ENCODE peak calls at places on chromosomes 2 and 18, in nine cellular contexts. Y, A, E, D, P, O, L, J and I are unnamed samples.
A peak's percentile ranks its signal among the peaks of the same experiment; 100 is the strongest.

GRCh38 chr2:58767833-58768726 is 527.0 kb upstream of the FANCL start:
- DNase-seq in Y (no peak), A (no peak), E (no peak), D (no peak), P (no peak), O (no peak), L (no peak), J (no peak), I (peak; percentile 75)

GRCh38 chr2:9307505-9307904 is 100.9 kb downstream of the ASAP2 start:
- DNase-seq in Y (no peak), A (no peak), E (no peak), D (no peak), P (peak; percentile 77), O (no peak), L (no peak), J (no peak), I (no peak)

GRCh38 chr2:38146302-38146916 is 70.5 kb upstream of the CYP1B1 start:
- DNase-seq in Y (peak; percentile 55), A (no peak), E (no peak), D (no peak), P (no peak), O (peak; percentile 37), L (peak; percentile 93), J (peak; percentile 75), I (no peak)

GRCh38 chr2:26184555-26185303 is 11.8 kb downstream of the GAREM2 start:
- DNase-seq in Y (peak; percentile 93), A (peak; percentile 84), E (peak; percentile 35), D (peak; percentile 30), P (peak; percentile 82), O (peak; percentile 15), L (peak; percentile 95), J (no peak), I (peak; percentile 92)

GRCh38 chr2:75800456-75800855 is 89.7 kb upstream of the GCFC2 start:
- DNase-seq in Y (no peak), A (no peak), E (no peak), D (no peak), P (peak; percentile 34), O (no peak), L (no peak), J (no peak), I (no peak)

GRCh38 chr2:168920504-168921157 is 19.5 kb downstream of the G6PC2 start:
- DNase-seq in Y (peak; percentile 58), A (peak; percentile 65), E (peak; percentile 25), D (peak; percentile 49), P (peak; percentile 53), O (peak; percentile 13), L (peak; percentile 57), J (peak; percentile 73), I (peak; percentile 47)

GRCh38 chr2:39666489-39667141 is 898 bp downstream of the TMEM178A start:
- DNase-seq in Y (no peak), A (peak; percentile 44), E (peak; percentile 62), D (no peak), P (no peak), O (no peak), L (peak; percentile 36), J (no peak), I (peak; percentile 31)

GRCh38 chr2:101704046-101704466 is 6.5 kb downstream of the MAP4K4 start:
- DNase-seq in Y (peak; percentile 20), A (no peak), E (no peak), D (peak; percentile 43), P (peak; percentile 11), O (no peak), L (peak; percentile 88), J (no peak), I (no peak)

GRCh38 chr18:13614701-13615288 is 111.6 kb downstream of the FAM210A start:
- DNase-seq in Y (no peak), A (no peak), E (no peak), D (peak; percentile 67), P (no peak), O (no peak), L (no peak), J (no peak), I (no peak)

GRCh38 chr2:96336873-96337272 is 1.3 kb downstream of the NCAPH start:
- DNase-seq in Y (no peak), A (no peak), E (no peak), D (peak; percentile 24), P (no peak), O (no peak), L (no peak), J (no peak), I (no peak)

GRCh38 chr2:190599546-190600220 is 49.2 kb upstream of the NAB1 start:
- DNase-seq in Y (no peak), A (no peak), E (no peak), D (no peak), P (no peak), O (no peak), L (no peak), J (no peak), I (no peak)

GRCh38 chr2:111208639-111209038 is 87.9 kb downstream of the BCL2L11 start:
- DNase-seq in Y (no peak), A (no peak), E (no peak), D (no peak), P (no peak), O (no peak), L (no peak), J (no peak), I (no peak)

GRCh38 chr2:187554704-187555082 is 458 bp upstream of the TFPI start:
- DNase-seq in Y (no peak), A (no peak), E (no peak), D (no peak), P (no peak), O (no peak), L (no peak), J (no peak), I (no peak)
- H3K4me3 ChIP-seq in Y (peak overlapping the region; percentile 47), A (no peak overlapping the region), E (no peak overlapping the region), D (no peak overlapping the region), P (no peak overlapping the region), O (peak overlapping the region; percentile 65), L (peak overlapping the region; percentile 83), J (peak overlapping the region; percentile 65), I (no peak overlapping the region)

DNA sequence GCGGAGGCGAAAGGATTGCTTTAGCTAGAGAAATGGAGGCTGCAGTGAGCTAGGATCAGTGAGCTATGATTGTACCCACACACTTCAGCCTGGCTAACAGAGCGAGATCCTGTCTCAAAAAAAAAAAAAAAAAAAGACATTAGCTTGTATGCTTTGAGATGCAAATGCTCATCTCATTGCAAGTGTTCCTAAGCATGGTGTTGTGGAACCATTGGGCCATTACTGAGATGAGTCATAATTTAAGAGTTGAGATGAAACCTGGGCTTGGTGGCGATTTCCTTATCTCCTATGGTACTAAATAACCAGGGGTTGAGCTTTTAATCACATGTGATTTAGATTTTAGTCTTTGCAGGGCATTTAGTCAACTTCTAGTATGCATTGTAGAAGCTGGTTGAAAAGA is 2.2 kb downstream of the PLEKHA3 start:
- DNase-seq in Y (peak; percentile 29), A (peak; percentile 8), E (no peak), D (peak; percentile 32), P (no peak), O (no peak), L (peak; percentile 11), J (no peak), I (no peak)
- H3K79me2 ChIP-seq in Y (peaks cover 70% of the 10 kb centered on the region), A (peaks cover 38% of the 10 kb centered on the region), E (peaks cover 78% of the 10 kb centered on the region), D (peaks cover 50% of the 10 kb centered on the region), P (peaks cover 55% of the 10 kb centered on the region), O (peaks cover 43% of the 10 kb centered on the region), L (peaks cover 77% of the 10 kb centered on the region), J (peaks cover 64% of the 10 kb centered on the region), I (peaks cover 48% of the 10 kb centered on the region)

GRCh38 chr18:78770149-78771139 is 209.2 kb upstream of the SALL3 start:
- DNase-seq in Y (no peak), A (peak; percentile 25), E (no peak), D (no peak), P (no peak), O (no peak), L (no peak), J (no peak), I (peak; percentile 66)
- TF ChIP-seq EZH2phosphoT487 in Y (no peak), A (no peak), E (no peak), D (no peak), P (no peak), O (no peak), L (no peak), J (no peak), I (no peak)

GRCh38 chr2:150491943-150492342 is 4.5 kb upstream of the RND3 start:
- DNase-seq in Y (no peak), A (no peak), E (no peak), D (no peak), P (no peak), O (no peak), L (peak; percentile 83), J (peak; percentile 83), I (no peak)

GRCh38 chr2:150490466-150490865 is 3.0 kb upstream of the RND3 start:
- DNase-seq in Y (no peak), A (no peak), E (no peak), D (no peak), P (no peak), O (no peak), L (no peak), J (no peak), I (no peak)

GRCh38 chr2:150491430-150491829 is 4.0 kb upstream of the RND3 start:
- DNase-seq in Y (no peak), A (no peak), E (no peak), D (no peak), P (no peak), O (no peak), L (peak; percentile 30), J (peak; percentile 46), I (no peak)

GRCh38 chr2:150494234-150494913 is 6.9 kb upstream of the RND3 start:
- DNase-seq in Y (no peak), A (no peak), E (no peak), D (no peak), P (no peak), O (no peak), L (no peak), J (no peak), I (no peak)

DNA sequence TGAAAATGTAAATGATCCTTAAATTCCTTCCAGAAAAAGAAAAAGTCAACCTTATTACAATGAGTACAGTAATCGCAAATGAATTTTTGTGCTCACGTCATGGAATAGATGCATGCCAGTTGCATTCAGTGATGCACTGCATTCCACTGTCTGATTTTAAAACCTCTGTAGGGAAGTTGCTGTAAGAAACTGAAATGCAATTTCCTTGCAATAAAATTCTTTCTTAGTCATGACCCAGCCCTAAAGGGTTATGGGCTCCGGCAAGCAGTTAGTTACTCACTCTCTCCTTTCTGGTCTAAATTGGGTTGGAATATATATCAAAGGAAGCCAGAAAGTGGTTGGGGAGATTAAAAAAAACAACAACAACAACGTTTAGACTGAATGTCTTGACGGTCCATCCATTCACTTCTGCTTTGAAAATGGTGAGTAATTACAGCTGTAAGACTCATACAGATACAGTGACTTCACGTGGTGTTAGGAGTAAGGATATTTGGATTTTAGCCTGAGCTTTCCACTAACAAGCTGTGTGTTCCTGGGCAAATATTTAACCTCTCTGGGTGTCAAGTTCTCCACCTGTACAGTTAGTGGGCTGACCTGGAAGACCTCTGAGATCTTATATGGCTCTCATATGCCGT is 8.6 kb upstream of the RND3 start:
- DNase-seq in Y (no peak), A (no peak), E (no peak), D (no peak), P (no peak), O (no peak), L (peak; percentile 96), J (peak; percentile 96), I (no peak)
- H3K4me3 ChIP-seq in Y (no peak overlapping the region), A (no peak overlapping the region), E (peak overlapping the region; percentile 2), D (no peak overlapping the region), P (no peak overlapping the region), O (no peak overlapping the region), L (peak overlapping the region; percentile 49), J (peak overlapping the region; percentile 14), I (no peak overlapping the region)